ENCODE peak calls at places on chromosomes 16 and 17, in ten cellular contexts. One of them, this sample, is unnamed.

GRCh38 chr17:28920191-28920590 is 17.3 kb upstream of the DHRS13 start:
- DNase-seq in AG04450: no peak
- DNase-seq in Calu3: no peak
- DNase-seq in fibroblast of lung: no peak
- DNase-seq in H1: no peak
- DNase-seq in transverse colon: no peak
- DNase-seq in cardiac muscle cell: no peak
- DNase-seq in AG09319: no peak
- DNase-seq in cardiac fibroblast: no peak
- DNase-seq in AG09309: no peak
- DNase-seq in this sample: no peak

GRCh38 chr16:88650749-88651275 is at the start of gene CYBA:
- DNase-seq in cardiac muscle cell: peak; percentile 71
- DNase-seq in transverse colon: peak; percentile 91
- DNase-seq in cardiac fibroblast: peak; percentile 66
- DNase-seq in AG04450: no peak
- DNase-seq in AG09319: no peak
- DNase-seq in H1: no peak
- DNase-seq in AG09309: no peak
- DNase-seq in fibroblast of lung: peak; percentile 26
- DNase-seq in Calu3: peak; percentile 95
- DNase-seq in this sample: no peak

GRCh38 chr16:1890024-1890700 is 18.2 kb upstream of the MEIOB start:
- DNase-seq in AG09309: no peak
- DNase-seq in AG04450: no peak
- DNase-seq in fibroblast of lung: no peak
- DNase-seq in cardiac fibroblast: no peak
- DNase-seq in H1: no peak
- DNase-seq in Calu3: no peak
- DNase-seq in AG09319: no peak
- DNase-seq in transverse colon: no peak
- DNase-seq in cardiac muscle cell: no peak
- DNase-seq in this sample: no peak

GRCh38 chr17:42230225-42230624 is 35.9 kb upstream of the GHDC start:
- DNase-seq in transverse colon: no peak
- DNase-seq in fibroblast of lung: no peak
- DNase-seq in AG09319: no peak
- DNase-seq in AG09309: no peak
- DNase-seq in Calu3: no peak
- DNase-seq in cardiac muscle cell: no peak
- DNase-seq in cardiac fibroblast: no peak
- DNase-seq in AG04450: no peak
- DNase-seq in H1: no peak
- DNase-seq in this sample: no peak

GRCh38 chr17:4483012-4483840 is 15.5 kb upstream of the SPNS2 start:
- DNase-seq in cardiac muscle cell: no peak
- DNase-seq in Calu3: peak; percentile 72
- DNase-seq in H1: no peak
- DNase-seq in AG09309: no peak
- DNase-seq in fibroblast of lung: no peak
- DNase-seq in AG04450: no peak
- DNase-seq in AG09319: no peak
- DNase-seq in transverse colon: peak; percentile 66
- DNase-seq in cardiac fibroblast: peak; percentile 25
- DNase-seq in this sample: no peak

GRCh38 chr17:78672880-78673371 is 95.7 kb upstream of the DNAH17 start:
- DNase-seq in AG09319: no peak
- DNase-seq in H1: no peak
- DNase-seq in AG09309: no peak
- DNase-seq in cardiac fibroblast: no peak
- DNase-seq in Calu3: no peak
- DNase-seq in fibroblast of lung: peak; percentile 20
- DNase-seq in AG04450: no peak
- DNase-seq in cardiac muscle cell: peak; percentile 16
- DNase-seq in transverse colon: no peak
- DNase-seq in this sample: no peak

GRCh38 chr16:46673320-46674013 is 15.5 kb downstream of the VPS35 start:
- DNase-seq in cardiac fibroblast: peak; percentile 77
- DNase-seq in cardiac muscle cell: peak; percentile 77
- DNase-seq in AG04450: no peak
- DNase-seq in fibroblast of lung: peak; percentile 72
- DNase-seq in Calu3: peak; percentile 57
- DNase-seq in AG09319: no peak
- DNase-seq in H1: no peak
- DNase-seq in transverse colon: peak; percentile 29
- DNase-seq in AG09309: no peak
- DNase-seq in this sample: no peak

GRCh38 chr16:67606632-67607031 is 38.3 kb upstream of the CARMIL2 start:
- DNase-seq in Calu3: no peak
- DNase-seq in H1: no peak
- DNase-seq in AG04450: no peak
- DNase-seq in AG09309: no peak
- DNase-seq in transverse colon: no peak
- DNase-seq in cardiac muscle cell: no peak
- DNase-seq in AG09319: no peak
- DNase-seq in fibroblast of lung: no peak
- DNase-seq in cardiac fibroblast: no peak
- DNase-seq in this sample: no peak

GRCh38 chr16:67843343-67843765 is 1.2 kb downstream of the THAP11 start:
- DNase-seq in cardiac muscle cell: no peak
- DNase-seq in AG09309: no peak
- DNase-seq in fibroblast of lung: peak; percentile 28
- DNase-seq in Calu3: no peak
- DNase-seq in AG09319: no peak
- DNase-seq in cardiac fibroblast: peak; percentile 45
- DNase-seq in transverse colon: no peak
- DNase-seq in AG04450: no peak
- DNase-seq in H1: no peak
- DNase-seq in this sample: no peak

GRCh38 chr17:66547170-66547865 is 244.9 kb downstream of the PRKCA start:
- DNase-seq in Calu3: no peak
- DNase-seq in cardiac fibroblast: no peak
- DNase-seq in AG04450: no peak
- DNase-seq in AG09309: no peak
- DNase-seq in cardiac muscle cell: no peak
- DNase-seq in AG09319: no peak
- DNase-seq in transverse colon: no peak
- DNase-seq in fibroblast of lung: no peak
- DNase-seq in H1: no peak
- DNase-seq in this sample: no peak

GRCh38 chr17:64115043-64115698 is 14.8 kb downstream of the ERN1 start:
- DNase-seq in AG04450: no peak
- DNase-seq in cardiac fibroblast: peak; percentile 60
- DNase-seq in fibroblast of lung: no peak
- DNase-seq in Calu3: no peak
- DNase-seq in transverse colon: no peak
- DNase-seq in AG09319: no peak
- DNase-seq in H1: no peak
- DNase-seq in cardiac muscle cell: peak; percentile 66
- DNase-seq in AG09309: no peak
- DNase-seq in this sample: no peak

GRCh38 chr17:30956764-30957374 is 14.0 kb upstream of the RNF135 start:
- DNase-seq in AG09319: no peak
- DNase-seq in Calu3: no peak
- DNase-seq in AG09309: no peak
- DNase-seq in transverse colon: no peak
- DNase-seq in AG04450: no peak
- DNase-seq in H1: no peak
- DNase-seq in fibroblast of lung: peak; percentile 46
- DNase-seq in cardiac fibroblast: peak; percentile 19
- DNase-seq in cardiac muscle cell: peak; percentile 16
- DNase-seq in this sample: no peak

GRCh38 chr17:69326302-69327059 is 452 bp downstream of the ABCA5 start:
- DNase-seq in AG04450: no peak
- DNase-seq in Calu3: no peak
- DNase-seq in AG09319: no peak
- DNase-seq in cardiac fibroblast: peak; percentile 47
- DNase-seq in fibroblast of lung: peak; percentile 27
- DNase-seq in H1: no peak
- DNase-seq in AG09309: no peak
- DNase-seq in cardiac muscle cell: peak; percentile 39
- DNase-seq in transverse colon: no peak
- DNase-seq in this sample: no peak
- TF ChIP-seq CTCF in AG04450: no peak
- TF ChIP-seq CTCF in Calu3: no peak
- TF ChIP-seq CTCF in AG09319: no peak
- TF ChIP-seq CTCF in cardiac fibroblast: no peak
- TF ChIP-seq CTCF in fibroblast of lung: no peak
- TF ChIP-seq CTCF in H1: no peak
- TF ChIP-seq CTCF in AG09309: no peak
- TF ChIP-seq CTCF in cardiac muscle cell: no peak
- TF ChIP-seq CTCF in transverse colon: no peak
- TF ChIP-seq CTCF in this sample: no peak

GRCh38 chr16:56042416-56042815 is 148.9 kb upstream of the GNAO1 start:
- DNase-seq in Calu3: no peak
- DNase-seq in AG09319: no peak
- DNase-seq in cardiac muscle cell: no peak
- DNase-seq in AG09309: no peak
- DNase-seq in fibroblast of lung: no peak
- DNase-seq in transverse colon: no peak
- DNase-seq in cardiac fibroblast: no peak
- DNase-seq in AG04450: no peak
- DNase-seq in H1: no peak
- DNase-seq in this sample: no peak

GRCh38 chr16:56047307-56048234 is 143.7 kb upstream of the GNAO1 start:
- DNase-seq in cardiac muscle cell: no peak
- DNase-seq in AG04450: no peak
- DNase-seq in AG09309: no peak
- DNase-seq in transverse colon: no peak
- DNase-seq in fibroblast of lung: no peak
- DNase-seq in Calu3: no peak
- DNase-seq in cardiac fibroblast: no peak
- DNase-seq in AG09319: no peak
- DNase-seq in H1: no peak
- DNase-seq in this sample: no peak

GRCh38 chr16:56038564-56039098 is 152.7 kb upstream of the GNAO1 start:
- DNase-seq in transverse colon: no peak
- DNase-seq in H1: no peak
- DNase-seq in cardiac muscle cell: no peak
- DNase-seq in AG09309: no peak
- DNase-seq in cardiac fibroblast: no peak
- DNase-seq in fibroblast of lung: no peak
- DNase-seq in AG09319: no peak
- DNase-seq in AG04450: no peak
- DNase-seq in Calu3: no peak
- DNase-seq in this sample: no peak

DNA sequence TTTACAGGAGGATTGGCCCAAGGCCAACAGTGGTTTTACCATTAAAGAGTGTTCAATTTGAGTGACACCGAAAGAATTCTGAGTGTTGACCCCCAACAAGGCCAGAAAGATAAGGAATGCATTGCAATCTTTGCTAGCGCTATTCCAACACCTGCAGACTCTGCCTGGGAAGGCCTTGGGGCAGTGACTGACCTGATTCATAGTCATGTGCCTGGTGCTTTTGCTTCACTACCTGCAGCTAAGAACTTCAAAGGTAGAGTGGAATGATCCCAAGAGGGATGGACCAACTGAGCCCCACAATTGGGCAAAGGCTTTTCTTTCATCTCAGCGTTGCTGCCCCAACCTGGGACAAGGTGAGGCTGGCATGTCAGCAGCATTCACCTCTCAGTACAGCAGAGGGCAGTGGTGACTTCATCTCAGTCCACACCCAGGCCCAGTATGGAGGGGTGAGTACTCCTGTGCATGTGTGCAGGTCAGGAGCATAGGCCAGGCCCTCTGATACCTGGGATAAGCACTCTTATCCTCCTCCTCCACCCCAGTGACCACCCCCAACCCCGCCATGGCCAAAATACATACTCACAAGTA is 149.6 kb upstream of the GNAO1 start:
- DNase-seq in Calu3: peak; percentile 53
- DNase-seq in cardiac fibroblast: peak; percentile 2
- DNase-seq in AG04450: no peak
- DNase-seq in cardiac muscle cell: no peak
- DNase-seq in transverse colon: peak; percentile 14
- DNase-seq in H1: peak; percentile 31
- DNase-seq in fibroblast of lung: no peak
- DNase-seq in AG09319: no peak
- DNase-seq in AG09309: no peak
- DNase-seq in this sample: no peak
- TF ChIP-seq CTCF in Calu3: peak; percentile 32
- TF ChIP-seq CTCF in cardiac fibroblast: peak; percentile 2
- TF ChIP-seq CTCF in AG04450: no peak
- TF ChIP-seq CTCF in cardiac muscle cell: no peak
- TF ChIP-seq CTCF in transverse colon: peak; percentile 15
- TF ChIP-seq CTCF in H1: peak; percentile 90
- TF ChIP-seq CTCF in fibroblast of lung: no peak
- TF ChIP-seq CTCF in AG09319: no peak
- TF ChIP-seq CTCF in AG09309: no peak
- TF ChIP-seq CTCF in this sample: no peak

DNA sequence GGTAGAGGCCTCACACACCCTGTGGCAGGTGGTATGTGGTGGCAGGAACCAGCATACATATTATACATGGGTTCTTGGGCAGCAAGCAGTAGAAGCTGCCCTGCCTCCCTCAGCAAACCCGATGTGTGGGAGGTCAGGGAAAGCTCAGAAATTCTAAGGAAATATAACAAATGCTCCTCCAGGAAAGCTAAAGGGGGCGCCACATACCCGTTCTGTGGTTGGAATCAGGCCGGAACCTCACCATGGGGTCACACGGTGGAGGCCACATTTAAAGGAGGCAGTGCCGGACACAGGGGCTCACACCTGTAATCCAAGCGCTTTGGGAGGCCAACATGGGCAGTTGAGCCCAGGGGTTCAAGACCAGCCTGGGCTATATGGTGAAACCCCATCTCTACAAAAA is 12.4 kb upstream of the KATNB1 start:
- DNase-seq in Calu3: peak; percentile 42
- DNase-seq in H1: no peak
- DNase-seq in AG09309: no peak
- DNase-seq in cardiac muscle cell: peak; percentile 34
- DNase-seq in AG04450: no peak
- DNase-seq in cardiac fibroblast: peak; percentile 49
- DNase-seq in transverse colon: no peak
- DNase-seq in fibroblast of lung: no peak
- DNase-seq in AG09319: no peak
- DNase-seq in this sample: no peak
- TF ChIP-seq CTCF in Calu3: peak; percentile 33
- TF ChIP-seq CTCF in H1: peak; percentile 81
- TF ChIP-seq CTCF in AG09309: peak; percentile 37
- TF ChIP-seq CTCF in cardiac muscle cell: peak; percentile 37
- TF ChIP-seq CTCF in AG04450: no peak
- TF ChIP-seq CTCF in cardiac fibroblast: peak; percentile 43
- TF ChIP-seq CTCF in transverse colon: no peak
- TF ChIP-seq CTCF in fibroblast of lung: peak; percentile 16
- TF ChIP-seq CTCF in AG09319: no peak
- TF ChIP-seq CTCF in this sample: no peak

DNA sequence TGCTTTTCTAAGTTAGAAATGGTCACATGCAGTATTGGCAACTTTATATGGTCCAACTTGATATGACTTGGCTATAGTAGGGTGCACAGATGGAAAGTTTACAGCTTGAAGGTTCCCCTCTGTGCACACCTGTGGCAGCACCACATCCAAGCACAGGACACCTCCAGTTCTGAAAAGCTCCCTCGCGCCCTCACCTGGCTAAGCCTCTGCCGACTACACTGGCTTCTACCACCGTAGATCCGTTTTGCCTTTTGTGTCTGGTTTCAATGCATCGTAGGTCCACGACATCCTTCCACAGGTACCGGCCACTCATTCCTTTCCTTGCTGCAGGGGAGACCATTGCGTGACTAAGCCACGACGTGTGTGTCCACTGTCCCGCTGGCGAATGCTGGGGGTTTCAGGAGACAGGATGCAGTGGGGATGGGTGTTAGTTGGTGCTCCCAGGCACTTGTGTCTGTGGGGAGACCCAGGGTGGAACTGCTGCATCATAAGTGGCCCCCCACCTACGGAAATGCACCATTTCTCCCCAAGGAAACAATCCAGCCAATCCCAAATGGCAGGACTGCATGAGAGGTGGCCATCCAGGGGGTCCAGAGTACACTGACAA is 4.9 kb upstream of the RASD1 start:
- DNase-seq in fibroblast of lung: no peak
- DNase-seq in Calu3: no peak
- DNase-seq in H1: no peak
- DNase-seq in AG09309: no peak
- DNase-seq in cardiac fibroblast: peak; percentile 31
- DNase-seq in cardiac muscle cell: no peak
- DNase-seq in AG09319: no peak
- DNase-seq in AG04450: no peak
- DNase-seq in transverse colon: no peak
- DNase-seq in this sample: no peak
- TF ChIP-seq CTCF in fibroblast of lung: no peak
- TF ChIP-seq CTCF in Calu3: no peak
- TF ChIP-seq CTCF in H1: peak; percentile 32
- TF ChIP-seq CTCF in AG09309: peak; percentile 33
- TF ChIP-seq CTCF in cardiac fibroblast: peak; percentile 42
- TF ChIP-seq CTCF in cardiac muscle cell: no peak
- TF ChIP-seq CTCF in AG09319: no peak
- TF ChIP-seq CTCF in AG04450: peak; percentile 38
- TF ChIP-seq CTCF in transverse colon: no peak
- TF ChIP-seq CTCF in this sample: no peak

This sample was measured in HFF-Myc.